ENCODE peak calls at places on chromosomes 3 and 15, in five cellular contexts. One of them, this sample, is unnamed.
A peak's percentile ranks its signal among the peaks of the same experiment; 100 is the strongest.

GRCh38 chr3:80543154-80543553 is 775.4 kb upstream of the ROBO1 start:
- DNase-seq in HCT116: no peak
- DNase-seq in GM23248: no peak
- DNase-seq in neural progenitor cell: no peak
- DNase-seq in DND-41: no peak
- DNase-seq in this sample: no peak

GRCh38 chr3:81435050-81435449 is 326.4 kb downstream of the GBE1 start:
- DNase-seq in HCT116: no peak
- DNase-seq in GM23248: no peak
- DNase-seq in neural progenitor cell: no peak
- DNase-seq in DND-41: no peak
- DNase-seq in this sample: no peak

GRCh38 chr3:52106951-52107611 is 47.1 kb downstream of the POC1A start:
- DNase-seq in HCT116: no peak
- DNase-seq in GM23248: no peak
- DNase-seq in neural progenitor cell: no peak
- DNase-seq in DND-41: no peak
- DNase-seq in this sample: no peak

GRCh38 chr3:188137062-188137461 is 16.9 kb upstream of the LPP start:
- DNase-seq in HCT116: no peak
- DNase-seq in GM23248: no peak
- DNase-seq in neural progenitor cell: no peak
- DNase-seq in DND-41: no peak
- DNase-seq in this sample: peak; percentile 94

GRCh38 chr3:128804017-128804816 is 75.2 kb upstream of the ACAD9 start:
- DNase-seq in HCT116: no peak
- DNase-seq in GM23248: peak; percentile 47
- DNase-seq in neural progenitor cell: no peak
- DNase-seq in DND-41: peak; percentile 81
- DNase-seq in this sample: peak; percentile 67

GRCh38 chr15:76795217-76795616 is 109.9 kb downstream of the SCAPER start:
- DNase-seq in HCT116: no peak
- DNase-seq in GM23248: no peak
- DNase-seq in neural progenitor cell: no peak
- DNase-seq in DND-41: no peak
- DNase-seq in this sample: no peak

GRCh38 chr3:13451301-13451673 is 28.8 kb upstream of the HDAC11 start:
- DNase-seq in HCT116: no peak
- DNase-seq in GM23248: peak; percentile 70
- DNase-seq in neural progenitor cell: no peak
- DNase-seq in DND-41: no peak
- DNase-seq in this sample: no peak

GRCh38 chr15:85625856-85626255 is 168.9 kb downstream of the KLHL25 start:
- DNase-seq in HCT116: no peak
- DNase-seq in GM23248: peak; percentile 83
- DNase-seq in neural progenitor cell: no peak
- DNase-seq in DND-41: no peak
- DNase-seq in this sample: no peak

GRCh38 chr15:58932791-58933310 is 628 bp downstream of the SLTM start:
- DNase-seq in HCT116: no peak
- DNase-seq in GM23248: peak; percentile 75
- DNase-seq in neural progenitor cell: no peak
- DNase-seq in DND-41: no peak
- DNase-seq in this sample: peak; percentile 51

GRCh38 chr3:40191251-40191650 is 118.3 kb upstream of the EIF1B start:
- DNase-seq in HCT116: no peak
- DNase-seq in GM23248: no peak
- DNase-seq in neural progenitor cell: no peak
- DNase-seq in DND-41: no peak
- DNase-seq in this sample: no peak

GRCh38 chr3:28081533-28081947 is 159.9 kb upstream of the CMC1 start:
- DNase-seq in HCT116: no peak
- DNase-seq in GM23248: no peak
- DNase-seq in neural progenitor cell: no peak
- DNase-seq in DND-41: no peak
- DNase-seq in this sample: no peak

GRCh38 chr3:157070186-157070585 is 89.8 kb downstream of the CCNL1 start:
- DNase-seq in HCT116: no peak
- DNase-seq in GM23248: no peak
- DNase-seq in neural progenitor cell: no peak
- DNase-seq in DND-41: no peak
- DNase-seq in this sample: no peak

GRCh38 chr3:142022381-142022780 is 127.0 kb downstream of the TFDP2 start:
- DNase-seq in HCT116: no peak
- DNase-seq in GM23248: peak; percentile 29
- DNase-seq in neural progenitor cell: peak; percentile 7
- DNase-seq in DND-41: peak; percentile 69
- DNase-seq in this sample: peak; percentile 18

GRCh38 chr15:60751985-60752952 is 273.3 kb upstream of the ICE2 start:
- DNase-seq in HCT116: no peak
- DNase-seq in GM23248: no peak
- DNase-seq in neural progenitor cell: no peak
- DNase-seq in DND-41: no peak
- DNase-seq in this sample: no peak

GRCh38 chr3:17307482-17307881 is 422.7 kb downstream of the PLCL2 start:
- DNase-seq in HCT116: no peak
- DNase-seq in GM23248: no peak
- DNase-seq in neural progenitor cell: no peak
- DNase-seq in DND-41: no peak
- DNase-seq in this sample: no peak

GRCh38 chr15:50181206-50181982 is 602 bp upstream of the SLC27A2 start:
- DNase-seq in HCT116: no peak
- DNase-seq in GM23248: no peak
- DNase-seq in neural progenitor cell: no peak
- DNase-seq in DND-41: no peak
- DNase-seq in this sample: no peak

GRCh38 chr3:196604548-196604947 is 34.9 kb upstream of the NRROS start:
- DNase-seq in HCT116: no peak
- DNase-seq in GM23248: no peak
- DNase-seq in neural progenitor cell: no peak
- DNase-seq in DND-41: no peak
- DNase-seq in this sample: peak; percentile 32

GRCh38 chr3:82217571-82217970 is 456.1 kb upstream of the GBE1 start:
- DNase-seq in HCT116: no peak
- DNase-seq in GM23248: no peak
- DNase-seq in neural progenitor cell: no peak
- DNase-seq in DND-41: no peak
- DNase-seq in this sample: no peak

GRCh38 chr3:169243122-169243521 is 420.4 kb downstream of the MECOM start:
- DNase-seq in HCT116: no peak
- DNase-seq in GM23248: no peak
- DNase-seq in neural progenitor cell: no peak
- DNase-seq in DND-41: no peak
- DNase-seq in this sample: peak; percentile 83

GRCh38 chr3:169243579-169243978 is 419.9 kb downstream of the MECOM start:
- DNase-seq in HCT116: no peak
- DNase-seq in GM23248: no peak
- DNase-seq in neural progenitor cell: no peak
- DNase-seq in DND-41: no peak
- DNase-seq in this sample: no peak

GRCh38 chr3:169241575-169241927 is 422.0 kb downstream of the MECOM start:
- DNase-seq in HCT116: no peak
- DNase-seq in GM23248: peak; percentile 60
- DNase-seq in neural progenitor cell: no peak
- DNase-seq in DND-41: no peak
- DNase-seq in this sample: peak; percentile 74

GRCh38 chr3:169240786-169241486 is 422.6 kb downstream of the MECOM start:
- DNase-seq in HCT116: no peak
- DNase-seq in GM23248: no peak
- DNase-seq in neural progenitor cell: no peak
- DNase-seq in DND-41: no peak
- DNase-seq in this sample: no peak

DNA sequence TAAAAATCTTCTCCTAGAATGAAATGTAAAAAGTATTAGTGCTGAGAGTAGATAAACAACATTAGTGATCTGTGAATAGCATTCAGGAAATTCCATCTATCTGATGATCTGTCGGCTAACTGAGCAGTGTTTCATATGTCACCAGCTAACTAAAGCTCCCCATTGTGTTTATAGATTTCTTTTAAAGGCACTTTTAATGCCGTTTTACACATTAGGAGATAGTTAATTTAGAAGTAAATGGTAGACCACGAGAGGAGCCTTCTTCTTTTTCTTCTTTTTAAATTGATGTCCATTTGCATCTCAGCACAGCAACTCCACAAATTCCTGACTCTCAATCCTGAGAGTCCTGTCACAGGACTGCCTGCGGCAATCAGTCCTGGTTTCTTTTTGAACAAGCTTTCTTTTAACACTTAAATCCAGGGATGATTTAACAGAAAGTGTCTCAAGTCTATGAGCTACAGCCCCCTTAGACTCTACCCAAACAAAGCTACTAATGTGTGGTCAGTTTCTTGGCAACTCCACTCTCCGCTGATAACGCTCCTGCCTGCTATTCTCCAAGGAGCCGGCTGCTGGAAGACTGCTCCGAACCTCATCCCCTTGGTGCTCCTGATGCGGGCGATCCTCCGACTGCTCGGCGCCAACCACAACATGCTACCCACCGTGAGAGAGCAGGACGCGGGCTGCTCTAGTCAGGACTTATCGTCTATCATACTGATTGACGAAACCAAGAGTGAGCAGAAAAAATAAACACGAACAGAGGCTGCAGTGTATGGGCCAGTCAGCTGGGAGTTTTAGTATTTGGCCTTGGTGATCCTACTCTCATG is 421.4 kb downstream of the MECOM start:
- DNase-seq in HCT116: no peak
- DNase-seq in GM23248: peak; percentile 61
- DNase-seq in neural progenitor cell: peak; percentile 67
- DNase-seq in DND-41: no peak
- DNase-seq in this sample: peak; percentile 76
- H3K4me3 ChIP-seq in HCT116: no peak overlapping the region
- H3K4me3 ChIP-seq in GM23248: peak overlapping the region; percentile 81
- H3K4me3 ChIP-seq in neural progenitor cell: peak overlapping the region; percentile 30
- H3K4me3 ChIP-seq in DND-41: no peak overlapping the region
- H3K4me3 ChIP-seq in this sample: peak overlapping the region; percentile 40

GRCh38 chr15:94893091-94893490 is 661.7 kb downstream of the MCTP2 start:
- DNase-seq in HCT116: no peak
- DNase-seq in GM23248: no peak
- DNase-seq in neural progenitor cell: no peak
- DNase-seq in DND-41: no peak
- DNase-seq in this sample: no peak
- H3K9me3 ChIP-seq in HCT116: no peaks in the 10 kb centered on the region
- H3K9me3 ChIP-seq in GM23248: no peaks in the 10 kb centered on the region
- H3K9me3 ChIP-seq in neural progenitor cell: no peaks in the 10 kb centered on the region
- H3K9me3 ChIP-seq in DND-41: no peaks in the 10 kb centered on the region
- H3K9me3 ChIP-seq in this sample: peaks cover 4% of the 10 kb centered on the region

GRCh38 chr15:93088981-93089854 is at the start of gene RGMA:
- DNase-seq in HCT116: no peak
- DNase-seq in GM23248: peak; percentile 23
- DNase-seq in neural progenitor cell: peak; percentile 88
- DNase-seq in DND-41: peak; percentile 40
- DNase-seq in this sample: peak; percentile 30
- TF ChIP-seq EZH2 in HCT116: no peak
- TF ChIP-seq EZH2 in GM23248: peak; percentile 14
- TF ChIP-seq EZH2 in neural progenitor cell: no peak
- TF ChIP-seq EZH2 in DND-41: no peak
- TF ChIP-seq EZH2 in this sample: no peak

GRCh38 chr3:124032351-124032880 is 40.5 kb upstream of the ROPN1 start:
- DNase-seq in HCT116: no peak
- DNase-seq in GM23248: peak; percentile 10
- DNase-seq in neural progenitor cell: peak; percentile 74
- DNase-seq in DND-41: no peak
- DNase-seq in this sample: peak; percentile 81
- H3K4me3 ChIP-seq in HCT116: peak overlapping the region; percentile 35
- H3K4me3 ChIP-seq in GM23248: peak overlapping the region; percentile 90
- H3K4me3 ChIP-seq in neural progenitor cell: peak overlapping the region; percentile 90
- H3K4me3 ChIP-seq in DND-41: no peak overlapping the region
- H3K4me3 ChIP-seq in this sample: peak overlapping the region; percentile 83

GRCh38 chr3:20811631-20812030 is 625.6 kb upstream of the SGO1 start:
- DNase-seq in HCT116: no peak
- DNase-seq in GM23248: peak; percentile 8
- DNase-seq in neural progenitor cell: no peak
- DNase-seq in DND-41: no peak
- DNase-seq in this sample: no peak

GRCh38 chr3:20809356-20809755 is 623.4 kb upstream of the SGO1 start:
- DNase-seq in HCT116: no peak
- DNase-seq in GM23248: no peak
- DNase-seq in neural progenitor cell: no peak
- DNase-seq in DND-41: no peak
- DNase-seq in this sample: no peak

GRCh38 chr3:20811006-20811405 is 625.0 kb upstream of the SGO1 start:
- DNase-seq in HCT116: no peak
- DNase-seq in GM23248: no peak
- DNase-seq in neural progenitor cell: no peak
- DNase-seq in DND-41: no peak
- DNase-seq in this sample: no peak

DNA sequence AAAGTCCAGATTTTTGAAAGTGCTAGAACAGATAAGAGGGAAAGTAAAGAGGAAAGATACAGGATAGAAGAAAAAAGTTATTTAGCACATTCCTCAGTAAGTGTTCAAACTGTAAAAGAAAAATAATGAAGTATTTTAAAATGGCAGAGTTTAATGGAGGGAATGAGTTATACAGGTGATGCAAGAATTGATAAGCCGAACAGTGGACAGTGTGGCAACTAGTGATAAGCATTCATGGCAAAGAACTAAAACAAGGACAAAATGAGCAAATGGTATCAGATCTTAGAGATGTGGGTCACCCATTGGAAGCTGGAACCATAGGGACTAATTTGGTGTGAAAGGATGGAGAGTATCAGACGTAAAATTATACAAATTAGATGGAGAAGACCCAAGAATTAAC is 622.9 kb upstream of the SGO1 start:
- DNase-seq in HCT116: no peak
- DNase-seq in GM23248: no peak
- DNase-seq in neural progenitor cell: no peak
- DNase-seq in DND-41: no peak
- DNase-seq in this sample: no peak
- H3K9me3 ChIP-seq in HCT116: peaks cover 16% of the 10 kb centered on the region
- H3K9me3 ChIP-seq in GM23248: no peaks in the 10 kb centered on the region
- H3K9me3 ChIP-seq in neural progenitor cell: no peaks in the 10 kb centered on the region
- H3K9me3 ChIP-seq in DND-41: no peaks in the 10 kb centered on the region
- H3K9me3 ChIP-seq in this sample: peaks cover 31% of the 10 kb centered on the region

GRCh38 chr15:51265037-51265555 is 73.3 kb downstream of the CYP19A1 start:
- DNase-seq in HCT116: no peak
- DNase-seq in GM23248: no peak
- DNase-seq in neural progenitor cell: no peak
- DNase-seq in DND-41: no peak
- DNase-seq in this sample: no peak

GRCh38 chr15:51269496-51269895 is 68.9 kb downstream of the CYP19A1 start:
- DNase-seq in HCT116: no peak
- DNase-seq in GM23248: no peak
- DNase-seq in neural progenitor cell: no peak
- DNase-seq in DND-41: no peak
- DNase-seq in this sample: no peak

GRCh38 chr15:51266548-51266947 is 71.8 kb downstream of the CYP19A1 start:
- DNase-seq in HCT116: no peak
- DNase-seq in GM23248: peak; percentile 50
- DNase-seq in neural progenitor cell: peak; percentile 13
- DNase-seq in DND-41: no peak
- DNase-seq in this sample: no peak

GRCh38 chr15:51267714-51268105 is 70.7 kb downstream of the CYP19A1 start:
- DNase-seq in HCT116: no peak
- DNase-seq in GM23248: peak; percentile 48
- DNase-seq in neural progenitor cell: peak; percentile 37
- DNase-seq in DND-41: no peak
- DNase-seq in this sample: peak; percentile 29

GRCh38 chr15:51267047-51267713 is 71.2 kb downstream of the CYP19A1 start:
- DNase-seq in HCT116: no peak
- DNase-seq in GM23248: peak; percentile 66
- DNase-seq in neural progenitor cell: peak; percentile 65
- DNase-seq in DND-41: no peak
- DNase-seq in this sample: peak; percentile 9
- TF ChIP-seq EZH2 in HCT116: no peak
- TF ChIP-seq EZH2 in GM23248: no peak
- TF ChIP-seq EZH2 in neural progenitor cell: peak; percentile 37
- TF ChIP-seq EZH2 in DND-41: peak; percentile 20
- TF ChIP-seq EZH2 in this sample: no peak

This sample was measured in A673.